ENCODE peak calls at places on chromosomes 2 and 18, in four cellular contexts. Z is IMR-90, R is mucosa of descending colon, Y is skeletal muscle cell. O is an unnamed sample.

GRCh38 chr2:225319872-225320271 is 79.6 kb upstream of the NYAP2 start:
- DNase-seq in Z (no peak), R (no peak), Y (no peak), O (no peak)

GRCh38 chr2:156322681-156323211 is 9.8 kb downstream of the NR4A2 start:
- DNase-seq in Z (no peak), R (no peak), Y (no peak), O (no peak)

GRCh38 chr2:196356332-196356731 is 185.0 kb upstream of the STK17B start:
- DNase-seq in Z (no peak), R (no peak), Y (no peak), O (no peak)

GRCh38 chr2:94874277-94874997 is 3.2 kb downstream of the TEKT4 start:
- DNase-seq in Z (peak; percentile 6), R (peak; percentile 51), Y (no peak), O (peak; percentile 58)

GRCh38 chr2:121944072-121944829 is 188.8 kb downstream of the TSN start:
- DNase-seq in Z (peak; percentile 56), R (no peak), Y (peak; percentile 79), O (no peak)

GRCh38 chr2:181250691-181251090 is 206.5 kb upstream of the ITGA4 start:
- DNase-seq in Z (no peak), R (no peak), Y (no peak), O (no peak)

GRCh38 chr2:29530281-29530680 is 391.1 kb downstream of the ALK start:
- DNase-seq in Z (peak; percentile 4), R (no peak), Y (no peak), O (no peak)

GRCh38 chr2:118858485-118859156 is 11.2 kb upstream of the EN1 start:
- DNase-seq in Z (no peak), R (no peak), Y (no peak), O (no peak)

GRCh38 chr2:6510547-6510946 is 355.2 kb downstream of the CMPK2 start:
- DNase-seq in Z (no peak), R (no peak), Y (no peak), O (no peak)

GRCh38 chr18:45637546-45638327 is 22.5 kb downstream of the SLC14A2 start:
- DNase-seq in Z (no peak), R (no peak), Y (no peak), O (no peak)

GRCh38 chr2:86035883-86036789 is 69.5 kb downstream of the POLR1A start:
- DNase-seq in Z (peak; percentile 86), R (peak; percentile 87), Y (peak; percentile 56), O (peak; percentile 67)

GRCh38 chr18:32271649-32272324 is 81.9 kb downstream of the MEP1B start:
- DNase-seq in Z (peak; percentile 55), R (no peak), Y (peak; percentile 8), O (no peak)

GRCh38 chr2:224023188-224023587 is 15.9 kb downstream of the SERPINE2 start:
- DNase-seq in Z (peak; percentile 76), R (no peak), Y (no peak), O (peak; percentile 28)

GRCh38 chr2:216687646-216688045 is 7.7 kb downstream of the IGFBP5 start:
- DNase-seq in Z (no peak), R (no peak), Y (no peak), O (no peak)

GRCh38 chr2:218736535-218736934 is 25.9 kb downstream of the TTLL4 start:
- DNase-seq in Z (no peak), R (no peak), Y (no peak), O (no peak)

GRCh38 chr2:13114391-13114790 is 397.7 kb downstream of the TRIB2 start:
- DNase-seq in Z (peak; percentile 11), R (no peak), Y (peak; percentile 10), O (no peak)

GRCh38 chr2:190181066-190181681 is 118.6 kb upstream of the MSTN start:
- DNase-seq in Z (peak; percentile 2), R (no peak), Y (no peak), O (no peak)

GRCh38 chr2:95260028-95261023 is 13.9 kb upstream of the PROM2 start:
- DNase-seq in Z (peak; percentile 7), R (no peak), Y (no peak), O (no peak)

GRCh38 chr2:11483806-11484147 is 17.8 kb upstream of the E2F6 start:
- DNase-seq in Z (no peak), R (no peak), Y (no peak), O (no peak)

GRCh38 chr2:121362776-121363175 is 77.8 kb upstream of the TFCP2L1 start:
- DNase-seq in Z (no peak), R (no peak), Y (no peak), O (no peak)

GRCh38 chr18:70419526-70419925 is 130.7 kb downstream of the SOCS6 start:
- DNase-seq in Z (peak; percentile 77), R (no peak), Y (peak; percentile 24), O (no peak)

GRCh38 chr18:63904694-63905093 is 3.1 kb upstream of the SERPINB10 start:
- DNase-seq in Z (no peak), R (no peak), Y (no peak), O (no peak)

O was measured in colonic mucosa.